ENCODE peak calls at places on chromosomes 11 and 22, in eight cellular contexts. M is thyroid gland; C is transverse colon; Q is upper lobe of left lung; W is A549; R is IMR-90; G is CD4-positive, alpha-beta memory T cell; V is psoas muscle. S is an unnamed sample.

GRCh38 chr11:29432719-29433325 is 584.0 kb downstream of the KCNA4 start:
- DNase-seq in V (no peak), M (no peak), G (no peak), R (peak; percentile 6), C (no peak), Q (no peak), W (peak; percentile 17), S (no peak)

GRCh38 chr22:35915477-35916013 is 113.1 kb downstream of the RBFOX2 start:
- DNase-seq in G (no peak), V (no peak), W (no peak), M (peak; percentile 24), C (no peak), R (peak; percentile 66), Q (no peak), S (no peak)

GRCh38 chr11:34380696-34381095 is 22.9 kb upstream of the ABTB2 start:
- DNase-seq in V (no peak), Q (no peak), C (no peak), R (peak; percentile 53), M (no peak), G (no peak), W (peak; percentile 50), S (no peak)

GRCh38 chr11:112830255-112830654 is 131.0 kb upstream of the NCAM1 start:
- DNase-seq in W (no peak), C (no peak), Q (no peak), M (no peak), R (no peak), V (no peak), G (no peak), S (no peak)

GRCh38 chr11:13207665-13208594 is 69.7 kb upstream of the BMAL1 start:
- DNase-seq in R (peak; percentile 84), Q (peak; percentile 13), W (no peak), C (peak; percentile 40), V (no peak), M (peak; percentile 19), G (peak; percentile 36), S (no peak)

GRCh38 chr11:120248551-120249278 is 8.8 kb downstream of the POU2F3 start:
- DNase-seq in W (no peak), M (no peak), V (no peak), Q (no peak), C (no peak), R (peak; percentile 48), G (no peak), S (no peak)

GRCh38 chr11:82474876-82475275 is 258.8 kb downstream of the FAM181B start:
- DNase-seq in M (no peak), W (no peak), C (no peak), R (no peak), V (no peak), Q (no peak), G (no peak), S (no peak)

GRCh38 chr11:12979928-12980689 is 29.0 kb upstream of the RASSF10 start:
- DNase-seq in C (no peak), V (no peak), Q (no peak), R (no peak), M (no peak), W (no peak), G (no peak), S (no peak)

GRCh38 chr11:32365192-32365591 is 70.1 kb downstream of the WT1 start:
- DNase-seq in Q (no peak), M (no peak), G (no peak), W (no peak), R (no peak), C (no peak), V (no peak), S (no peak)

GRCh38 chr22:42716221-42716620 is 4.4 kb downstream of the A4GALT start:
- DNase-seq in G (no peak), Q (no peak), W (no peak), M (no peak), V (no peak), R (no peak), C (no peak), S (no peak)

GRCh38 chr11:41895106-41895505 is 435.7 kb upstream of the LRRC4C start:
- DNase-seq in G (no peak), M (no peak), V (no peak), W (no peak), Q (no peak), C (no peak), R (no peak), S (no peak)

GRCh38 chr11:126340960-126341709 is 14.4 kb upstream of the ST3GAL4 start:
- DNase-seq in Q (no peak), G (no peak), W (no peak), C (no peak), V (peak; percentile 34), R (no peak), M (no peak), S (no peak)

GRCh38 chr11:2772544-2773031 is 72.8 kb upstream of the KCNQ1OT1 start:
- DNase-seq in M (no peak), Q (no peak), V (peak; percentile 21), G (no peak), C (peak; percentile 31), W (no peak), R (peak; percentile 75), S (no peak)

GRCh38 chr11:60762851-60763691 is 6.4 kb downstream of the MS4A15 start:
- DNase-seq in G (no peak), C (no peak), W (no peak), R (no peak), M (no peak), V (no peak), Q (no peak), S (no peak)

GRCh38 chr11:66343176-66343575 is 1.7 kb downstream of the BRMS1 start:
- DNase-seq in Q (no peak), G (no peak), C (no peak), M (no peak), V (peak; percentile 5), W (no peak), R (peak; percentile 48), S (no peak)

GRCh38 chr11:66339686-66340483 is 3.7 kb upstream of the RIN1 start:
- DNase-seq in W (no peak), C (no peak), R (no peak), M (no peak), Q (no peak), V (peak; percentile 30), G (no peak), S (no peak)

GRCh38 chr11:66339163-66339675 is 3.0 kb upstream of the RIN1 start:
- DNase-seq in Q (no peak), C (no peak), V (peak; percentile 24), G (no peak), M (no peak), W (no peak), R (no peak), S (no peak)

GRCh38 chr11:66341502-66342126 is 3.3 kb downstream of the BRMS1 start:
- DNase-seq in V (peak; percentile 44), Q (no peak), M (no peak), G (no peak), R (no peak), C (no peak), W (no peak), S (no peak)

GRCh38 chr11:66340596-66341501 is 4.1 kb downstream of the BRMS1 start:
- DNase-seq in V (peak; percentile 49), M (no peak), C (no peak), R (no peak), W (no peak), Q (peak; percentile 58), G (no peak), S (no peak)
- H3K4me1 ChIP-seq in V (peaks cover 35% of the 10 kb centered on the region), M (peaks cover 28% of the 10 kb centered on the region), C (peaks cover 30% of the 10 kb centered on the region), R (peaks cover 19% of the 10 kb centered on the region), W (peaks cover 36% of the 10 kb centered on the region), Q (peaks cover 33% of the 10 kb centered on the region), G (peaks cover 40% of the 10 kb centered on the region), S (peaks cover 28% of the 10 kb centered on the region)

GRCh38 chr11:65894034-65894591 is 3.6 kb downstream of the CCDC85B start:
- DNase-seq in M (no peak), Q (peak; percentile 83), V (no peak), C (no peak), W (no peak), G (peak; percentile 47), R (no peak), S (no peak)
- H3K4me1 ChIP-seq in M (peaks cover 44% of the 10 kb centered on the region), Q (peaks cover 47% of the 10 kb centered on the region), V (peaks cover 20% of the 10 kb centered on the region), C (peaks cover 46% of the 10 kb centered on the region), W (peaks cover 65% of the 10 kb centered on the region), G (peaks cover 52% of the 10 kb centered on the region), R (peaks cover 40% of the 10 kb centered on the region), S (peaks cover 43% of the 10 kb centered on the region)

DNA sequence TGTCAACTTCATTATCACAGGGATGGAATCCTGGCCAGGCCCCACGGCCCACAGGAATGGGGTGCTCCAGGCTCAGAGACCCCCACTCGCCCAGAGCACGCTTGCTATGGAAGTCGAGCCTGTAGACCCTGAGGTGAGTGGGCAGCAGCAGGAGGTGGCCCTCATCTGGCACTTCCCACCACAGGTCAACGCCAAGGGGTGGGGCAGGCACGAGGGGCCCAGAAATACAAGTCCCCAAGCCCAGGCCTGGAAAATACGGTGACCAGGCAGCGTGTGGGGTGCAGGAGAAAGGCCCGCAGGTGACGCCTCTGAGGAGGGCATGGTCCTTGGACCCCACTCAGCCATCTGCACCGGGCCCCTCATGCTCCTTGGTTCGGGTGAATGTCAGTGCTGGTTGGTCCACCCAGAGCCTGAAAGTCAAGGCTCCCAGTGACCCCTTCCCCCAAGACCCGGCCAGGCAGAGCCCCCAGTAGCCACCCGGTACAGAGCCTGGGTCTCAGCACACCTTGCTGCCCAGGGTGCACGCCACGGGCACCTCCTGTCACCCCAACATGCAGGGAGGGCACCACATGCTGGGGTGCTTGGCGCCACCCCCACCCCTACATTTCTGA is 2.4 kb downstream of the MOB2 start:
- DNase-seq in W (no peak), C (no peak), V (peak; percentile 47), M (no peak), G (no peak), Q (peak; percentile 73), R (no peak), S (no peak)
- H3K4me1 ChIP-seq in W (no peaks in the 10 kb centered on the region), C (peaks cover 61% of the 10 kb centered on the region), V (peaks cover 77% of the 10 kb centered on the region), M (peaks cover 90% of the 10 kb centered on the region), G (peaks cover 41% of the 10 kb centered on the region), Q (peaks cover 71% of the 10 kb centered on the region), R (peaks cover 4% of the 10 kb centered on the region), S (peaks cover 17% of the 10 kb centered on the region)

GRCh38 chr11:37718431-37718999 is 1120.5 kb upstream of the RAG2 start:
- DNase-seq in Q (no peak), G (no peak), C (no peak), V (no peak), M (no peak), R (no peak), W (no peak), S (no peak)
- H3K4me1 ChIP-seq in Q (no peaks in the 10 kb centered on the region), G (no peaks in the 10 kb centered on the region), C (no peaks in the 10 kb centered on the region), V (no peaks in the 10 kb centered on the region), M (no peaks in the 10 kb centered on the region), R (no peaks in the 10 kb centered on the region), W (no peaks in the 10 kb centered on the region), S (no peaks in the 10 kb centered on the region)

GRCh38 chr11:44700009-44700408 is 26.8 kb upstream of the TSPAN18 start:
- DNase-seq in G (no peak), V (no peak), Q (no peak), M (no peak), W (no peak), R (no peak), C (no peak), S (no peak)
- H3K4me1 ChIP-seq in G (no peaks in the 10 kb centered on the region), V (peaks cover 7% of the 10 kb centered on the region), Q (peaks cover 5% of the 10 kb centered on the region), M (peaks cover 16% of the 10 kb centered on the region), W (no peaks in the 10 kb centered on the region), R (no peaks in the 10 kb centered on the region), C (peaks cover 3% of the 10 kb centered on the region), S (no peaks in the 10 kb centered on the region)

DNA sequence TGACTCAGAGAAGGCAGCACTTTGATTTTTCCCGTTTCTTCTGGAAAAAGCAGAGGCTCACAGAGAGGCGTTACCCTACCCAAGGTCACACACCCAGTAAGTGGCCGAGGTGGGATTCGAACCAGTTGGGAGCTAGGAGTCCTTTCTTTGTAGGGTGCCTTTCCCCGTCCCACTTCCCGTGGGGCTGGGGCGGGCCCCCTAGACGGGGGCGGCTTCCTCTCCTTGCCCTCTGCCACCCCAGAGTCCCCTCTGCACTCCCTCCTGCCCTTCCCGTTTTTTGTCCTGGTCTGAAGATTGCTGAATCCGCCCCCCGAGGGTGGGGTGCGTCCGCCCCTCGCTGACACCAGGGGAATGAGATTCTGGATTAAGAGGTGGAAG is 747 bp downstream of the TPCN2 start:
- DNase-seq in Q (peak; percentile 84), C (no peak), G (peak; percentile 40), V (no peak), M (no peak), W (peak; percentile 25), R (no peak), S (no peak)
- H3K4me1 ChIP-seq in Q (peaks cover 28% of the 10 kb centered on the region), C (peaks cover 20% of the 10 kb centered on the region), G (peaks cover 30% of the 10 kb centered on the region), V (peaks cover 26% of the 10 kb centered on the region), M (peaks cover 21% of the 10 kb centered on the region), W (peaks cover 13% of the 10 kb centered on the region), R (peaks cover 11% of the 10 kb centered on the region), S (peaks cover 5% of the 10 kb centered on the region)